ENCODE peak calls at places on chromosome 2, in nine cellular contexts. One of them, this sample, is unnamed.

GRCh38 chr2:104938226-104938941 is 84.5 kb downstream of the POU3F3 start:
- DNase-seq in heart right ventricle: no peak
- DNase-seq in neuronal stem cell: no peak
- DNase-seq in effector memory CD4-positive, alpha-beta T cell: no peak
- DNase-seq in pancreas: no peak
- DNase-seq in A673: peak
- DNase-seq in transverse colon: no peak
- DNase-seq in cardiac muscle cell: no peak
- DNase-seq in A549: no peak
- DNase-seq in this sample: no peak

GRCh38 chr2:75268112-75268511 is 68.8 kb upstream of the TACR1 start:
- DNase-seq in heart right ventricle: no peak
- DNase-seq in neuronal stem cell: no peak
- DNase-seq in effector memory CD4-positive, alpha-beta T cell: no peak
- DNase-seq in pancreas: no peak
- DNase-seq in A673: no peak
- DNase-seq in transverse colon: no peak
- DNase-seq in cardiac muscle cell: no peak
- DNase-seq in A549: no peak
- DNase-seq in this sample: no peak

GRCh38 chr2:241241669-241242068 is 53.2 kb downstream of the ANO7 start:
- DNase-seq in heart right ventricle: no peak
- DNase-seq in neuronal stem cell: no peak
- DNase-seq in effector memory CD4-positive, alpha-beta T cell: no peak
- DNase-seq in pancreas: no peak
- DNase-seq in A673: no peak
- DNase-seq in transverse colon: no peak
- DNase-seq in cardiac muscle cell: no peak
- DNase-seq in A549: no peak
- DNase-seq in this sample: no peak

GRCh38 chr2:43402002-43402401 is 175.6 kb upstream of the ZFP36L2 start:
- DNase-seq in heart right ventricle: no peak
- DNase-seq in neuronal stem cell: no peak
- DNase-seq in effector memory CD4-positive, alpha-beta T cell: no peak
- DNase-seq in pancreas: no peak
- DNase-seq in A673: no peak
- DNase-seq in transverse colon: peak
- DNase-seq in cardiac muscle cell: no peak
- DNase-seq in A549: no peak
- DNase-seq in this sample: no peak

GRCh38 chr2:196170681-196171247 is 614 bp downstream of the STK17B start:
- DNase-seq in heart right ventricle: peak
- DNase-seq in neuronal stem cell: peak
- DNase-seq in effector memory CD4-positive, alpha-beta T cell: no peak
- DNase-seq in pancreas: peak
- DNase-seq in A673: peak
- DNase-seq in transverse colon: peak
- DNase-seq in cardiac muscle cell: peak
- DNase-seq in A549: no peak
- DNase-seq in this sample: no peak

GRCh38 chr2:224778474-224778877 is 62.3 kb upstream of the CCDC195 start:
- DNase-seq in heart right ventricle: peak
- DNase-seq in neuronal stem cell: peak
- DNase-seq in effector memory CD4-positive, alpha-beta T cell: peak
- DNase-seq in pancreas: peak
- DNase-seq in A673: peak
- DNase-seq in transverse colon: peak
- DNase-seq in cardiac muscle cell: peak
- DNase-seq in A549: peak
- DNase-seq in this sample: peak

GRCh38 chr2:175742367-175742766 is 259.7 kb downstream of the LNPK start:
- DNase-seq in heart right ventricle: no peak
- DNase-seq in neuronal stem cell: no peak
- DNase-seq in effector memory CD4-positive, alpha-beta T cell: no peak
- DNase-seq in pancreas: no peak
- DNase-seq in A673: no peak
- DNase-seq in transverse colon: no peak
- DNase-seq in cardiac muscle cell: no peak
- DNase-seq in A549: no peak
- DNase-seq in this sample: no peak

GRCh38 chr2:103165836-103166235 is 404.0 kb downstream of the TMEM182 start:
- DNase-seq in heart right ventricle: no peak
- DNase-seq in neuronal stem cell: no peak
- DNase-seq in effector memory CD4-positive, alpha-beta T cell: no peak
- DNase-seq in pancreas: no peak
- DNase-seq in A673: no peak
- DNase-seq in transverse colon: no peak
- DNase-seq in cardiac muscle cell: no peak
- DNase-seq in A549: no peak
- DNase-seq in this sample: no peak

GRCh38 chr2:109703076-109703475 is 88.9 kb downstream of the SOWAHC start:
- DNase-seq in heart right ventricle: no peak
- DNase-seq in neuronal stem cell: no peak
- DNase-seq in effector memory CD4-positive, alpha-beta T cell: no peak
- DNase-seq in pancreas: no peak
- DNase-seq in A673: no peak
- DNase-seq in transverse colon: no peak
- DNase-seq in cardiac muscle cell: peak
- DNase-seq in A549: no peak
- DNase-seq in this sample: no peak

GRCh38 chr2:85058619-85058941 is 74.6 kb upstream of the TCF7L1 start:
- DNase-seq in heart right ventricle: no peak
- DNase-seq in neuronal stem cell: no peak
- DNase-seq in effector memory CD4-positive, alpha-beta T cell: no peak
- DNase-seq in pancreas: no peak
- DNase-seq in A673: no peak
- DNase-seq in transverse colon: no peak
- DNase-seq in cardiac muscle cell: no peak
- DNase-seq in A549: no peak
- DNase-seq in this sample: no peak

DNA sequence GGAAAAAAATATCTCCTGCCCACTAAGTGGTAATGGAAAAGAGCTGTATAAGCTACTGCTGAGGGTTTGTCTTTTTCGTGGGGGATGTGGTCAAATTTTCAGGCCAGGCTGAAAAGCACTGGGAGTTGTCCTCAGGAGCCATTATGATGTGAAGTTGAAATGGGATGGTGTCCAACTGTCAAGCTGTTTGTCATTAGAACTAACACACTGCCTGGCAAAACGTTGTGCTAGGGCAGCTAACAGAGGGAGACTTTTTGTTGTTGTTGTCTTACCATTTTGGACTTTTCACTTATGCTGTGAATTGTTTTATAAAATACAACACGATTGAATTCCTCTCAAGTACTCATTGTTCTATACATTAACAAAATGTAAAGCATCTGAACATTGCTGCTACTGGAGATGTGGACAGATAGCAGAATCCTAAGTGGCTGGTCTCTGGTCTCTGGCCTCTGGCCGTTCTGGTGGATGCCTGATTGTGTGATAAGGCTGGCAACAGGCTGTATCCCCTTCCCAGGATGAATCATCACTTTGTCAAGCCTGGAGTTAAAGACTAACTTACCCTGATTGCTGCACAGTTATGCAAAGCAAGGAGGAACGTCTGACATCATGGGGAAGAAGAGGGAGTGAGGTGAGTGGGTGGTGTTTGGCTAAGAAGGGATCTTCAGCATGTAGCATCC is 2.3 kb downstream of the MYO1B start:
- DNase-seq in heart right ventricle: peak
- DNase-seq in neuronal stem cell: no peak
- DNase-seq in effector memory CD4-positive, alpha-beta T cell: no peak
- DNase-seq in pancreas: peak
- DNase-seq in A673: peak
- DNase-seq in transverse colon: no peak
- DNase-seq in cardiac muscle cell: peak
- DNase-seq in A549: peak
- DNase-seq in this sample: peak
- H3K27ac ChIP-seq in heart right ventricle: peak
- H3K27ac ChIP-seq in neuronal stem cell: no peak
- H3K27ac ChIP-seq in effector memory CD4-positive, alpha-beta T cell: no peak
- H3K27ac ChIP-seq in pancreas: peak
- H3K27ac ChIP-seq in A673: no peak
- H3K27ac ChIP-seq in transverse colon: peak
- H3K27ac ChIP-seq in cardiac muscle cell: peak
- H3K27ac ChIP-seq in A549: peak
- H3K27ac ChIP-seq in this sample: peak

GRCh38 chr2:9445089-9445488 is 21.6 kb downstream of the CPSF3 start:
- DNase-seq in heart right ventricle: no peak
- DNase-seq in neuronal stem cell: no peak
- DNase-seq in effector memory CD4-positive, alpha-beta T cell: no peak
- DNase-seq in pancreas: no peak
- DNase-seq in A673: no peak
- DNase-seq in transverse colon: no peak
- DNase-seq in cardiac muscle cell: no peak
- DNase-seq in A549: no peak
- DNase-seq in this sample: no peak
- H3K27ac ChIP-seq in heart right ventricle: no peak
- H3K27ac ChIP-seq in neuronal stem cell: no peak
- H3K27ac ChIP-seq in effector memory CD4-positive, alpha-beta T cell: no peak
- H3K27ac ChIP-seq in pancreas: no peak
- H3K27ac ChIP-seq in A673: no peak
- H3K27ac ChIP-seq in transverse colon: no peak
- H3K27ac ChIP-seq in cardiac muscle cell: no peak
- H3K27ac ChIP-seq in A549: no peak
- H3K27ac ChIP-seq in this sample: no peak

GRCh38 chr2:166634706-166635105 is 140.7 kb upstream of the SCN7A start:
- DNase-seq in heart right ventricle: no peak
- DNase-seq in neuronal stem cell: no peak
- DNase-seq in effector memory CD4-positive, alpha-beta T cell: no peak
- DNase-seq in pancreas: no peak
- DNase-seq in A673: no peak
- DNase-seq in transverse colon: no peak
- DNase-seq in cardiac muscle cell: no peak
- DNase-seq in A549: no peak
- DNase-seq in this sample: no peak
- H3K27ac ChIP-seq in heart right ventricle: no peak
- H3K27ac ChIP-seq in neuronal stem cell: no peak
- H3K27ac ChIP-seq in effector memory CD4-positive, alpha-beta T cell: no peak
- H3K27ac ChIP-seq in pancreas: no peak
- H3K27ac ChIP-seq in A673: no peak
- H3K27ac ChIP-seq in transverse colon: no peak
- H3K27ac ChIP-seq in cardiac muscle cell: no peak
- H3K27ac ChIP-seq in A549: no peak
- H3K27ac ChIP-seq in this sample: no peak

DNA sequence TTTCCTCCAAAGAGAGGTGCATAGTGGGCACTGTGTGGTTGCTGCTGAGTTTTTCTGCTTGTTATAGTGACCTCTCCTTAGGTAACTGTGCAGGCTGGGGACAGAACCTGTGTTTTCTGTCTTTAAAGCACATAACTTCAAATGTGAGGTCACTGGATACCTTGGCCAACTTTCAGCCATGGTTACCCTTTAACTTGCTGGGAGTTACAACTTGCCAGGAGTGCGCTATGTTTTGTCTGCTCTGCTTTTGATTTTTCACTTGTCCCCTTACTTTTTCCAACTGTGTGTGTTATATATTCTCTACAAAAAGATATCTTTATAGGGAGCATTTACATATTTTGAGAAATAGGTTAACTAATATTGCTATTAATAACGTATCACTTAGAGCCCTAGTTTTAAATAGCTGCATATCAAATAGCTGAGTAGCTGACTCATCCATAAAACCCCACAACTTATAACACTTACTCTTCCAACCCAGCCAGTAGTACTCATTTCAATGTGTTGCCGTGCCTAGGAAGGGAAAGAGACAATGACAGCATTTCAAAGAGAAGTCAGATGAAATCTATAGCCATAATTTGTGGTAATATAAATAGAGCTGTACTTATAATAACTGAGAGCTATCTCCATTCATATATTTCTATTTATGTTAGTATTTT is 51.6 kb downstream of the DPP4 start:
- DNase-seq in heart right ventricle: no peak
- DNase-seq in neuronal stem cell: no peak
- DNase-seq in effector memory CD4-positive, alpha-beta T cell: no peak
- DNase-seq in pancreas: peak
- DNase-seq in A673: no peak
- DNase-seq in transverse colon: no peak
- DNase-seq in cardiac muscle cell: peak
- DNase-seq in A549: no peak
- DNase-seq in this sample: no peak
- H3K27ac ChIP-seq in heart right ventricle: peak
- H3K27ac ChIP-seq in neuronal stem cell: no peak
- H3K27ac ChIP-seq in effector memory CD4-positive, alpha-beta T cell: no peak
- H3K27ac ChIP-seq in pancreas: peak
- H3K27ac ChIP-seq in A673: no peak
- H3K27ac ChIP-seq in transverse colon: no peak
- H3K27ac ChIP-seq in cardiac muscle cell: no peak
- H3K27ac ChIP-seq in A549: no peak
- H3K27ac ChIP-seq in this sample: no peak

This sample was measured in SK-N-SH.